ENCODE peak calls at places on chromosomes 7 and 10, in nine cellular contexts. One of them, this sample, is unnamed.

GRCh38 chr7:41779918-41780317 is 77.0 kb upstream of the INHBA start:
- DNase-seq in heart left ventricle: no peak
- DNase-seq in ACHN: no peak
- DNase-seq in non-pigmented ciliary epithelial cell: no peak
- DNase-seq in HS-5: no peak
- DNase-seq in activated CD4-positive, alpha-beta T cell treated with anti-CD3 and anti-CD28 coated beads, Interleukin-2, amount 10 ng/mL, durations not matched to agents 7 days and 5 days: no peak
- DNase-seq in lower lobe of right lung: no peak
- DNase-seq in WTC11: no peak
- DNase-seq in RCC 7860: no peak
- DNase-seq in this sample: no peak

GRCh38 chr7:98902523-98902922 is 24.2 kb downstream of the TRRAP start:
- DNase-seq in RCC 7860: no peak
- DNase-seq in lower lobe of right lung: no peak
- DNase-seq in ACHN: no peak
- DNase-seq in non-pigmented ciliary epithelial cell: no peak
- DNase-seq in WTC11: no peak
- DNase-seq in activated CD4-positive, alpha-beta T cell treated with anti-CD3 and anti-CD28 coated beads, Interleukin-2, amount 10 ng/mL, durations not matched to agents 7 days and 5 days: no peak
- DNase-seq in HS-5: no peak
- DNase-seq in heart left ventricle: no peak
- DNase-seq in this sample: no peak

GRCh38 chr7:19202599-19202998 is 57.4 kb upstream of the FERD3L start:
- DNase-seq in RCC 7860: no peak
- DNase-seq in heart left ventricle: no peak
- DNase-seq in ACHN: no peak
- DNase-seq in WTC11: no peak
- DNase-seq in activated CD4-positive, alpha-beta T cell treated with anti-CD3 and anti-CD28 coated beads, Interleukin-2, amount 10 ng/mL, durations not matched to agents 7 days and 5 days: no peak
- DNase-seq in HS-5: no peak
- DNase-seq in non-pigmented ciliary epithelial cell: no peak
- DNase-seq in lower lobe of right lung: no peak
- DNase-seq in this sample: no peak

GRCh38 chr10:76559889-76560215 is 1077.8 kb downstream of the KCNMA1 start:
- DNase-seq in lower lobe of right lung: no peak
- DNase-seq in WTC11: no peak
- DNase-seq in activated CD4-positive, alpha-beta T cell treated with anti-CD3 and anti-CD28 coated beads, Interleukin-2, amount 10 ng/mL, durations not matched to agents 7 days and 5 days: no peak
- DNase-seq in ACHN: no peak
- DNase-seq in RCC 7860: no peak
- DNase-seq in non-pigmented ciliary epithelial cell: no peak
- DNase-seq in heart left ventricle: no peak
- DNase-seq in HS-5: no peak
- DNase-seq in this sample: no peak

GRCh38 chr10:24239289-24239688 is 30.4 kb downstream of the KIAA1217 start:
- DNase-seq in heart left ventricle: no peak
- DNase-seq in non-pigmented ciliary epithelial cell: no peak
- DNase-seq in ACHN: no peak
- DNase-seq in activated CD4-positive, alpha-beta T cell treated with anti-CD3 and anti-CD28 coated beads, Interleukin-2, amount 10 ng/mL, durations not matched to agents 7 days and 5 days: no peak
- DNase-seq in HS-5: no peak
- DNase-seq in lower lobe of right lung: no peak
- DNase-seq in RCC 7860: no peak
- DNase-seq in WTC11: no peak
- DNase-seq in this sample: no peak

GRCh38 chr7:151642746-151643145 is 123.1 kb upstream of the RHEB start:
- DNase-seq in non-pigmented ciliary epithelial cell: no peak
- DNase-seq in heart left ventricle: no peak
- DNase-seq in activated CD4-positive, alpha-beta T cell treated with anti-CD3 and anti-CD28 coated beads, Interleukin-2, amount 10 ng/mL, durations not matched to agents 7 days and 5 days: no peak
- DNase-seq in HS-5: no peak
- DNase-seq in WTC11: no peak
- DNase-seq in ACHN: no peak
- DNase-seq in RCC 7860: no peak
- DNase-seq in lower lobe of right lung: no peak
- DNase-seq in this sample: no peak

GRCh38 chr7:110264288-110264687 is 826.6 kb upstream of the LRRN3 start:
- DNase-seq in WTC11: no peak
- DNase-seq in non-pigmented ciliary epithelial cell: no peak
- DNase-seq in lower lobe of right lung: no peak
- DNase-seq in activated CD4-positive, alpha-beta T cell treated with anti-CD3 and anti-CD28 coated beads, Interleukin-2, amount 10 ng/mL, durations not matched to agents 7 days and 5 days: no peak
- DNase-seq in HS-5: no peak
- DNase-seq in RCC 7860: no peak
- DNase-seq in ACHN: no peak
- DNase-seq in heart left ventricle: no peak
- DNase-seq in this sample: no peak

GRCh38 chr10:36263871-36264270 is 621.8 kb upstream of the FZD8 start:
- DNase-seq in non-pigmented ciliary epithelial cell: no peak
- DNase-seq in activated CD4-positive, alpha-beta T cell treated with anti-CD3 and anti-CD28 coated beads, Interleukin-2, amount 10 ng/mL, durations not matched to agents 7 days and 5 days: no peak
- DNase-seq in RCC 7860: no peak
- DNase-seq in lower lobe of right lung: no peak
- DNase-seq in WTC11: no peak
- DNase-seq in HS-5: no peak
- DNase-seq in heart left ventricle: no peak
- DNase-seq in ACHN: no peak
- DNase-seq in this sample: no peak

GRCh38 chr7:140304071-140304799 is 94.1 kb downstream of the SLC37A3 start:
- DNase-seq in lower lobe of right lung: no peak
- DNase-seq in WTC11: no peak
- DNase-seq in activated CD4-positive, alpha-beta T cell treated with anti-CD3 and anti-CD28 coated beads, Interleukin-2, amount 10 ng/mL, durations not matched to agents 7 days and 5 days: peak
- DNase-seq in ACHN: peak
- DNase-seq in RCC 7860: no peak
- DNase-seq in heart left ventricle: no peak
- DNase-seq in non-pigmented ciliary epithelial cell: no peak
- DNase-seq in HS-5: no peak
- DNase-seq in this sample: no peak

GRCh38 chr7:95199779-95200558 is 124.4 kb downstream of the PON1 start:
- DNase-seq in lower lobe of right lung: no peak
- DNase-seq in ACHN: peak
- DNase-seq in heart left ventricle: peak
- DNase-seq in HS-5: no peak
- DNase-seq in activated CD4-positive, alpha-beta T cell treated with anti-CD3 and anti-CD28 coated beads, Interleukin-2, amount 10 ng/mL, durations not matched to agents 7 days and 5 days: no peak
- DNase-seq in non-pigmented ciliary epithelial cell: peak
- DNase-seq in RCC 7860: peak
- DNase-seq in WTC11: peak
- DNase-seq in this sample: peak

GRCh38 chr10:101140084-101140949 is 9.2 kb downstream of the TLX1 start:
- DNase-seq in heart left ventricle: no peak
- DNase-seq in activated CD4-positive, alpha-beta T cell treated with anti-CD3 and anti-CD28 coated beads, Interleukin-2, amount 10 ng/mL, durations not matched to agents 7 days and 5 days: no peak
- DNase-seq in non-pigmented ciliary epithelial cell: no peak
- DNase-seq in ACHN: no peak
- DNase-seq in RCC 7860: no peak
- DNase-seq in WTC11: no peak
- DNase-seq in lower lobe of right lung: no peak
- DNase-seq in HS-5: no peak
- DNase-seq in this sample: no peak

GRCh38 chr7:155684546-155684945 is 40.1 kb downstream of the RBM33 start:
- DNase-seq in heart left ventricle: no peak
- DNase-seq in activated CD4-positive, alpha-beta T cell treated with anti-CD3 and anti-CD28 coated beads, Interleukin-2, amount 10 ng/mL, durations not matched to agents 7 days and 5 days: no peak
- DNase-seq in HS-5: no peak
- DNase-seq in non-pigmented ciliary epithelial cell: no peak
- DNase-seq in RCC 7860: no peak
- DNase-seq in WTC11: no peak
- DNase-seq in lower lobe of right lung: no peak
- DNase-seq in ACHN: no peak
- DNase-seq in this sample: no peak

GRCh38 chr10:58157076-58157766 is 110.5 kb downstream of the IPMK start:
- DNase-seq in WTC11: no peak
- DNase-seq in activated CD4-positive, alpha-beta T cell treated with anti-CD3 and anti-CD28 coated beads, Interleukin-2, amount 10 ng/mL, durations not matched to agents 7 days and 5 days: no peak
- DNase-seq in heart left ventricle: no peak
- DNase-seq in non-pigmented ciliary epithelial cell: peak
- DNase-seq in lower lobe of right lung: no peak
- DNase-seq in RCC 7860: peak
- DNase-seq in ACHN: peak
- DNase-seq in HS-5: peak
- DNase-seq in this sample: peak

GRCh38 chr7:70805360-70805759 is 326.6 kb upstream of the GALNT17 start:
- DNase-seq in HS-5: no peak
- DNase-seq in activated CD4-positive, alpha-beta T cell treated with anti-CD3 and anti-CD28 coated beads, Interleukin-2, amount 10 ng/mL, durations not matched to agents 7 days and 5 days: no peak
- DNase-seq in heart left ventricle: no peak
- DNase-seq in WTC11: no peak
- DNase-seq in lower lobe of right lung: no peak
- DNase-seq in non-pigmented ciliary epithelial cell: peak
- DNase-seq in RCC 7860: no peak
- DNase-seq in ACHN: no peak
- DNase-seq in this sample: no peak

GRCh38 chr10:70615784-70616511 is 13.4 kb upstream of the PRF1 start:
- DNase-seq in HS-5: no peak
- DNase-seq in activated CD4-positive, alpha-beta T cell treated with anti-CD3 and anti-CD28 coated beads, Interleukin-2, amount 10 ng/mL, durations not matched to agents 7 days and 5 days: no peak
- DNase-seq in heart left ventricle: no peak
- DNase-seq in RCC 7860: no peak
- DNase-seq in ACHN: no peak
- DNase-seq in lower lobe of right lung: no peak
- DNase-seq in non-pigmented ciliary epithelial cell: no peak
- DNase-seq in WTC11: no peak
- DNase-seq in this sample: no peak

GRCh38 chr10:62632071-62632809 is 172.3 kb upstream of the ADO start:
- DNase-seq in non-pigmented ciliary epithelial cell: no peak
- DNase-seq in WTC11: no peak
- DNase-seq in HS-5: no peak
- DNase-seq in activated CD4-positive, alpha-beta T cell treated with anti-CD3 and anti-CD28 coated beads, Interleukin-2, amount 10 ng/mL, durations not matched to agents 7 days and 5 days: peak
- DNase-seq in RCC 7860: peak
- DNase-seq in lower lobe of right lung: peak
- DNase-seq in ACHN: no peak
- DNase-seq in heart left ventricle: peak
- DNase-seq in this sample: no peak

GRCh38 chr7:98872328-98872924 is 2.6 kb upstream of the TMEM130 start:
- DNase-seq in activated CD4-positive, alpha-beta T cell treated with anti-CD3 and anti-CD28 coated beads, Interleukin-2, amount 10 ng/mL, durations not matched to agents 7 days and 5 days: peak
- DNase-seq in ACHN: peak
- DNase-seq in HS-5: no peak
- DNase-seq in lower lobe of right lung: peak
- DNase-seq in non-pigmented ciliary epithelial cell: no peak
- DNase-seq in WTC11: no peak
- DNase-seq in RCC 7860: no peak
- DNase-seq in heart left ventricle: no peak
- DNase-seq in this sample: no peak

GRCh38 chr7:102305414-102306268 is 19.0 kb downstream of the SH2B2 start:
- DNase-seq in activated CD4-positive, alpha-beta T cell treated with anti-CD3 and anti-CD28 coated beads, Interleukin-2, amount 10 ng/mL, durations not matched to agents 7 days and 5 days: no peak
- DNase-seq in heart left ventricle: no peak
- DNase-seq in non-pigmented ciliary epithelial cell: no peak
- DNase-seq in WTC11: no peak
- DNase-seq in lower lobe of right lung: no peak
- DNase-seq in RCC 7860: no peak
- DNase-seq in ACHN: no peak
- DNase-seq in HS-5: no peak
- DNase-seq in this sample: no peak

GRCh38 chr10:132507956-132508490 is 29.6 kb upstream of the INPP5A start:
- DNase-seq in HS-5: no peak
- DNase-seq in activated CD4-positive, alpha-beta T cell treated with anti-CD3 and anti-CD28 coated beads, Interleukin-2, amount 10 ng/mL, durations not matched to agents 7 days and 5 days: no peak
- DNase-seq in ACHN: no peak
- DNase-seq in lower lobe of right lung: no peak
- DNase-seq in WTC11: no peak
- DNase-seq in heart left ventricle: no peak
- DNase-seq in non-pigmented ciliary epithelial cell: no peak
- DNase-seq in RCC 7860: no peak
- DNase-seq in this sample: no peak

GRCh38 chr7:139054101-139054500 is 18.3 kb upstream of the ZC3HAV1L start:
- DNase-seq in lower lobe of right lung: no peak
- DNase-seq in WTC11: no peak
- DNase-seq in non-pigmented ciliary epithelial cell: no peak
- DNase-seq in HS-5: no peak
- DNase-seq in activated CD4-positive, alpha-beta T cell treated with anti-CD3 and anti-CD28 coated beads, Interleukin-2, amount 10 ng/mL, durations not matched to agents 7 days and 5 days: no peak
- DNase-seq in heart left ventricle: no peak
- DNase-seq in ACHN: no peak
- DNase-seq in RCC 7860: no peak
- DNase-seq in this sample: no peak

GRCh38 chr10:62422068-62422590 is 48.0 kb downstream of the ZNF365 start:
- DNase-seq in HS-5: peak
- DNase-seq in ACHN: peak
- DNase-seq in lower lobe of right lung: no peak
- DNase-seq in RCC 7860: peak
- DNase-seq in WTC11: no peak
- DNase-seq in activated CD4-positive, alpha-beta T cell treated with anti-CD3 and anti-CD28 coated beads, Interleukin-2, amount 10 ng/mL, durations not matched to agents 7 days and 5 days: no peak
- DNase-seq in heart left ventricle: no peak
- DNase-seq in non-pigmented ciliary epithelial cell: peak
- DNase-seq in this sample: no peak

GRCh38 chr10:93039721-93040120 is 20.9 kb upstream of the CYP26C1 start:
- DNase-seq in non-pigmented ciliary epithelial cell: no peak
- DNase-seq in ACHN: peak
- DNase-seq in heart left ventricle: no peak
- DNase-seq in HS-5: no peak
- DNase-seq in lower lobe of right lung: no peak
- DNase-seq in RCC 7860: no peak
- DNase-seq in WTC11: no peak
- DNase-seq in activated CD4-positive, alpha-beta T cell treated with anti-CD3 and anti-CD28 coated beads, Interleukin-2, amount 10 ng/mL, durations not matched to agents 7 days and 5 days: peak
- DNase-seq in this sample: no peak

This sample was measured in kidney glomerular epithelial cell.